ENCODE peak calls at places on chromosomes 11 and 22, in seven cellular contexts. Y is HFF-Myc, F is GM03348, C is activated T-cell treated with anti-CD3 and anti-CD28 coated beads for 1 hour, V is NCI-H446, W is stomach, K is HTR-8/SVneo. I is an unnamed sample.

GRCh38 chr11:13119928-13120520 is 110.9 kb downstream of the RASSF10 start:
- DNase-seq in V (no peak), C (no peak), F (no peak), K (no peak), Y (no peak), W (no peak), I (no peak)

GRCh38 chr11:7587712-7588111 is 73.9 kb downstream of the PPFIBP2 start:
- DNase-seq in C (no peak), Y (no peak), K (no peak), F (no peak), W (no peak), V (no peak), I (no peak)

GRCh38 chr11:116928102-116928777 is 90.8 kb upstream of the APOA1 start:
- DNase-seq in K (no peak), W (no peak), F (no peak), V (no peak), C (no peak), Y (no peak), I (peak)

GRCh38 chr11:43693069-43693468 is 12.5 kb downstream of the HSD17B12 start:
- DNase-seq in V (no peak), Y (no peak), F (no peak), K (no peak), W (no peak), C (no peak), I (no peak)

GRCh38 chr11:71336176-71336995 is 84.0 kb upstream of the SHANK2 start:
- DNase-seq in F (no peak), K (no peak), Y (no peak), V (no peak), W (peak), C (no peak), I (no peak)

GRCh38 chr11:46896719-46897406 is 21.5 kb downstream of the LRP4 start:
- DNase-seq in C (no peak), Y (no peak), F (no peak), K (peak), V (peak), W (no peak), I (peak)

GRCh38 chr11:6531267-6531752 is 34.2 kb downstream of the DNHD1 start:
- DNase-seq in Y (peak), W (no peak), V (peak), C (no peak), K (peak), F (peak), I (peak)

GRCh38 chr11:119765628-119766027 is 36.6 kb upstream of the NECTIN1 start:
- DNase-seq in K (no peak), C (no peak), V (no peak), W (no peak), F (no peak), Y (no peak), I (no peak)

GRCh38 chr11:72844356-72844755 is 30.1 kb downstream of the ATG16L2 start:
- DNase-seq in Y (peak), K (no peak), W (no peak), C (no peak), F (peak), V (no peak), I (peak)

GRCh38 chr22:38422615-38423511 is 32.1 kb downstream of the KCNJ4 start:
- DNase-seq in F (no peak), Y (no peak), K (no peak), C (no peak), W (no peak), V (no peak), I (no peak)

GRCh38 chr11:71452354-71453020 is 516 bp upstream of the NADSYN1 start:
- DNase-seq in V (peak), C (peak), F (peak), W (peak), Y (no peak), K (no peak), I (peak)

GRCh38 chr11:68418671-68419070 is 41.9 kb upstream of the PPP6R3 start:
- DNase-seq in K (no peak), V (no peak), Y (no peak), C (no peak), W (no peak), F (no peak), I (no peak)

GRCh38 chr11:87281496-87281895 is 243.8 kb downstream of the TMEM135 start:
- DNase-seq in V (no peak), C (no peak), K (peak), W (no peak), F (peak), Y (no peak), I (peak)

GRCh38 chr11:75118577-75118976 is 21.9 kb upstream of the OR2AT4 start:
- DNase-seq in C (no peak), F (no peak), Y (no peak), K (no peak), W (no peak), V (no peak), I (no peak)

GRCh38 chr11:26276798-26277424 is 55.0 kb upstream of the ANO3 start:
- DNase-seq in K (peak), C (peak), W (peak), V (peak), Y (peak), F (peak), I (peak)

I was measured in cardiac muscle cell.